ENCODE peak calls at places on chromosomes 11 and 22, in eight cellular contexts. One of them, this sample, is unnamed. For H3K27me3, the result is how much of the 10 kb centered on the place peaks cover.

GRCh38 chr11:4839851-4840549 is 9.0 kb downstream of the OR51S1 start:
- DNase-seq in CD8-positive, alpha-beta T cell: no peak
- DNase-seq in prostate gland: no peak
- DNase-seq in mesenchymal stem cell: no peak
- DNase-seq in tibial nerve: no peak
- DNase-seq in heart left ventricle: no peak
- DNase-seq in left ventricle myocardium inferior: no peak
- DNase-seq in esophagus squamous epithelium: no peak
- DNase-seq in this sample: no peak

GRCh38 chr11:31812392-31813241 is 1.5 kb upstream of the PAX6 start:
- DNase-seq in tibial nerve: no peak
- DNase-seq in CD8-positive, alpha-beta T cell: no peak
- DNase-seq in esophagus squamous epithelium: no peak
- DNase-seq in prostate gland: no peak
- DNase-seq in heart left ventricle: no peak
- DNase-seq in mesenchymal stem cell: peak
- DNase-seq in left ventricle myocardium inferior: no peak
- DNase-seq in this sample: no peak

GRCh38 chr11:95222817-95223216 is 8.2 kb downstream of the SESN3 start:
- DNase-seq in mesenchymal stem cell: no peak
- DNase-seq in left ventricle myocardium inferior: no peak
- DNase-seq in CD8-positive, alpha-beta T cell: no peak
- DNase-seq in esophagus squamous epithelium: no peak
- DNase-seq in prostate gland: no peak
- DNase-seq in heart left ventricle: no peak
- DNase-seq in tibial nerve: no peak
- DNase-seq in this sample: no peak

GRCh38 chr11:90705661-90706060 is 482.8 kb upstream of the CHORDC1 start:
- DNase-seq in CD8-positive, alpha-beta T cell: no peak
- DNase-seq in esophagus squamous epithelium: no peak
- DNase-seq in prostate gland: no peak
- DNase-seq in heart left ventricle: no peak
- DNase-seq in mesenchymal stem cell: no peak
- DNase-seq in tibial nerve: no peak
- DNase-seq in left ventricle myocardium inferior: no peak
- DNase-seq in this sample: no peak

GRCh38 chr11:35135222-35135621 is 3.7 kb upstream of the CD44 start:
- DNase-seq in tibial nerve: no peak
- DNase-seq in heart left ventricle: no peak
- DNase-seq in left ventricle myocardium inferior: no peak
- DNase-seq in mesenchymal stem cell: peak
- DNase-seq in prostate gland: no peak
- DNase-seq in esophagus squamous epithelium: no peak
- DNase-seq in CD8-positive, alpha-beta T cell: no peak
- DNase-seq in this sample: no peak

GRCh38 chr11:18012314-18012905 is 437 bp downstream of the SERGEF start:
- DNase-seq in prostate gland: peak
- DNase-seq in tibial nerve: peak
- DNase-seq in CD8-positive, alpha-beta T cell: no peak
- DNase-seq in heart left ventricle: peak
- DNase-seq in left ventricle myocardium inferior: peak
- DNase-seq in mesenchymal stem cell: peak
- DNase-seq in esophagus squamous epithelium: no peak
- DNase-seq in this sample: no peak

GRCh38 chr11:87926250-87926970 is 248.8 kb downstream of the RAB38 start:
- DNase-seq in left ventricle myocardium inferior: no peak
- DNase-seq in prostate gland: no peak
- DNase-seq in esophagus squamous epithelium: no peak
- DNase-seq in mesenchymal stem cell: peak
- DNase-seq in CD8-positive, alpha-beta T cell: no peak
- DNase-seq in tibial nerve: no peak
- DNase-seq in heart left ventricle: no peak
- DNase-seq in this sample: no peak

GRCh38 chr11:112612283-112612849 is 348.9 kb upstream of the NCAM1 start:
- DNase-seq in prostate gland: no peak
- DNase-seq in left ventricle myocardium inferior: no peak
- DNase-seq in esophagus squamous epithelium: no peak
- DNase-seq in heart left ventricle: no peak
- DNase-seq in CD8-positive, alpha-beta T cell: no peak
- DNase-seq in mesenchymal stem cell: no peak
- DNase-seq in tibial nerve: no peak
- DNase-seq in this sample: no peak

GRCh38 chr11:126053340-126054286 is 9.1 kb downstream of the CDON start:
- DNase-seq in tibial nerve: no peak
- DNase-seq in heart left ventricle: no peak
- DNase-seq in CD8-positive, alpha-beta T cell: no peak
- DNase-seq in mesenchymal stem cell: no peak
- DNase-seq in prostate gland: no peak
- DNase-seq in esophagus squamous epithelium: no peak
- DNase-seq in left ventricle myocardium inferior: no peak
- DNase-seq in this sample: no peak

GRCh38 chr22:45429921-45430775 is 16.7 kb downstream of the RIBC2 start:
- DNase-seq in mesenchymal stem cell: no peak
- DNase-seq in left ventricle myocardium inferior: no peak
- DNase-seq in tibial nerve: no peak
- DNase-seq in CD8-positive, alpha-beta T cell: no peak
- DNase-seq in heart left ventricle: no peak
- DNase-seq in esophagus squamous epithelium: no peak
- DNase-seq in prostate gland: no peak
- DNase-seq in this sample: no peak

GRCh38 chr22:49300951-49301397 is 526.7 kb downstream of the BRD1 start:
- DNase-seq in left ventricle myocardium inferior: no peak
- DNase-seq in esophagus squamous epithelium: no peak
- DNase-seq in mesenchymal stem cell: no peak
- DNase-seq in heart left ventricle: no peak
- DNase-seq in tibial nerve: no peak
- DNase-seq in prostate gland: no peak
- DNase-seq in CD8-positive, alpha-beta T cell: no peak
- DNase-seq in this sample: peak

GRCh38 chr22:26707581-26707980 is 50.2 kb downstream of the MIAT start:
- DNase-seq in CD8-positive, alpha-beta T cell: no peak
- DNase-seq in left ventricle myocardium inferior: no peak
- DNase-seq in prostate gland: no peak
- DNase-seq in heart left ventricle: no peak
- DNase-seq in mesenchymal stem cell: no peak
- DNase-seq in tibial nerve: no peak
- DNase-seq in esophagus squamous epithelium: no peak
- DNase-seq in this sample: no peak

GRCh38 chr22:44638966-44639739 is 62.9 kb upstream of the PRR5 start:
- DNase-seq in tibial nerve: peak
- DNase-seq in CD8-positive, alpha-beta T cell: no peak
- DNase-seq in esophagus squamous epithelium: no peak
- DNase-seq in prostate gland: no peak
- DNase-seq in heart left ventricle: no peak
- DNase-seq in left ventricle myocardium inferior: no peak
- DNase-seq in mesenchymal stem cell: no peak
- DNase-seq in this sample: peak

GRCh38 chr11:28110839-28111235 is 2.6 kb downstream of the METTL15 start:
- DNase-seq in mesenchymal stem cell: peak
- DNase-seq in prostate gland: no peak
- DNase-seq in heart left ventricle: no peak
- DNase-seq in tibial nerve: no peak
- DNase-seq in left ventricle myocardium inferior: no peak
- DNase-seq in CD8-positive, alpha-beta T cell: no peak
- DNase-seq in esophagus squamous epithelium: no peak
- DNase-seq in this sample: no peak

GRCh38 chr22:48898524-48899377 is 928.9 kb downstream of the BRD1 start:
- DNase-seq in left ventricle myocardium inferior: no peak
- DNase-seq in tibial nerve: no peak
- DNase-seq in prostate gland: no peak
- DNase-seq in esophagus squamous epithelium: no peak
- DNase-seq in heart left ventricle: no peak
- DNase-seq in CD8-positive, alpha-beta T cell: no peak
- DNase-seq in mesenchymal stem cell: no peak
- DNase-seq in this sample: no peak

GRCh38 chr11:104999716-105000115 is 23.3 kb downstream of the CASP5 start:
- DNase-seq in CD8-positive, alpha-beta T cell: no peak
- DNase-seq in prostate gland: no peak
- DNase-seq in esophagus squamous epithelium: no peak
- DNase-seq in tibial nerve: no peak
- DNase-seq in heart left ventricle: no peak
- DNase-seq in mesenchymal stem cell: peak
- DNase-seq in left ventricle myocardium inferior: no peak
- DNase-seq in this sample: no peak

GRCh38 chr11:11937957-11938356 is 70.5 kb downstream of the DKK3 start:
- DNase-seq in heart left ventricle: no peak
- DNase-seq in left ventricle myocardium inferior: no peak
- DNase-seq in prostate gland: no peak
- DNase-seq in tibial nerve: no peak
- DNase-seq in esophagus squamous epithelium: no peak
- DNase-seq in mesenchymal stem cell: no peak
- DNase-seq in CD8-positive, alpha-beta T cell: no peak
- DNase-seq in this sample: no peak

GRCh38 chr11:116145187-116145865 is 627.5 kb downstream of the BUD13 start:
- DNase-seq in esophagus squamous epithelium: no peak
- DNase-seq in mesenchymal stem cell: no peak
- DNase-seq in CD8-positive, alpha-beta T cell: no peak
- DNase-seq in prostate gland: no peak
- DNase-seq in tibial nerve: no peak
- DNase-seq in left ventricle myocardium inferior: no peak
- DNase-seq in heart left ventricle: no peak
- DNase-seq in this sample: no peak

DNA sequence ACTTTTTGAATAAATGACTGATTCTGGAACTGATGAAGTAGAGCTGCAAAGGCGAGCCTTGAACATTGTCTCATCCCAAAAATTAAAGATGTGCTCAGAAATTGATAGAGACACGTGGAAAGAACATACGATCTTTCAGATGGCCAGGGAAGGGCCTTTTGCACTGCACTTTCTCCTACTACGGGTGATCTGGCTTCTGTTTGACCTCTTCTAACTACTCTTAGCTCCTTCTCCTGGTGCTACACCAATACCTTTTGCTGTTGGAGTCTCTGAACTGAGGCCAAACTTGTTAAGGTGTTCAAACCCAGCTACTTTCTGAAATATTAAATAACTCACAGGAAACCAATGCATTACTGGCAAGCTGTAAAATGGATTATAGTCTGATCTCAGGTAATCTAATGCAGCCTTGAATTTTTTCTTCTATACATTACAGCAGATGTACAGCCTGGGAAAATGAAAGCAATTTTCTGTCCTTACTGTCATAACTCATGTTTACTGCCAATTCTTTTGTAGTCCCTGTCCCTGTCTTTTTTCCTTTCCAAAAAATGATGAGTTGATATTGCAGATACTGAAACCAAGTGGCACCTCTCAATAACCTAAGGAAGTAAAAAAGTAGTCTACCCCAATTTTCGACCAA is 1086.1 kb upstream of the CNTN5 start:
- DNase-seq in CD8-positive, alpha-beta T cell: no peak
- DNase-seq in prostate gland: no peak
- DNase-seq in esophagus squamous epithelium: no peak
- DNase-seq in heart left ventricle: no peak
- DNase-seq in left ventricle myocardium inferior: no peak
- DNase-seq in mesenchymal stem cell: no peak
- DNase-seq in tibial nerve: no peak
- DNase-seq in this sample: no peak
- H3K27me3 ChIP-seq in CD8-positive, alpha-beta T cell: under half
- H3K27me3 ChIP-seq in prostate gland: under half
- H3K27me3 ChIP-seq in esophagus squamous epithelium: under half
- H3K27me3 ChIP-seq in heart left ventricle: under half
- H3K27me3 ChIP-seq in left ventricle myocardium inferior: under half
- H3K27me3 ChIP-seq in mesenchymal stem cell: under half
- H3K27me3 ChIP-seq in tibial nerve: under half
- H3K27me3 ChIP-seq in this sample: under half

GRCh38 chr11:3010004-3010403 is 17.9 kb upstream of the NAP1L4 start:
- DNase-seq in prostate gland: no peak
- DNase-seq in heart left ventricle: no peak
- DNase-seq in tibial nerve: no peak
- DNase-seq in left ventricle myocardium inferior: no peak
- DNase-seq in esophagus squamous epithelium: no peak
- DNase-seq in CD8-positive, alpha-beta T cell: no peak
- DNase-seq in mesenchymal stem cell: no peak
- DNase-seq in this sample: peak
- H3K27ac ChIP-seq in prostate gland: no peak
- H3K27ac ChIP-seq in heart left ventricle: no peak
- H3K27ac ChIP-seq in tibial nerve: no peak
- H3K27ac ChIP-seq in left ventricle myocardium inferior: no peak
- H3K27ac ChIP-seq in esophagus squamous epithelium: no peak
- H3K27ac ChIP-seq in CD8-positive, alpha-beta T cell: no peak
- H3K27ac ChIP-seq in mesenchymal stem cell: no peak
- H3K27ac ChIP-seq in this sample: no peak

GRCh38 chr11:118322721-118323120 is 18.2 kb downstream of the CD3E start:
- DNase-seq in mesenchymal stem cell: no peak
- DNase-seq in esophagus squamous epithelium: no peak
- DNase-seq in left ventricle myocardium inferior: no peak
- DNase-seq in prostate gland: no peak
- DNase-seq in tibial nerve: no peak
- DNase-seq in CD8-positive, alpha-beta T cell: no peak
- DNase-seq in heart left ventricle: no peak
- DNase-seq in this sample: no peak
- H3K27me3 ChIP-seq in mesenchymal stem cell: under half
- H3K27me3 ChIP-seq in esophagus squamous epithelium: under half
- H3K27me3 ChIP-seq in left ventricle myocardium inferior: under half
- H3K27me3 ChIP-seq in prostate gland: under half
- H3K27me3 ChIP-seq in tibial nerve: under half
- H3K27me3 ChIP-seq in CD8-positive, alpha-beta T cell: under half
- H3K27me3 ChIP-seq in heart left ventricle: under half
- H3K27me3 ChIP-seq in this sample: under half

GRCh38 chr22:25492950-25493790 is 71.3 kb upstream of the GRK3 start:
- DNase-seq in prostate gland: no peak
- DNase-seq in esophagus squamous epithelium: no peak
- DNase-seq in CD8-positive, alpha-beta T cell: no peak
- DNase-seq in heart left ventricle: no peak
- DNase-seq in mesenchymal stem cell: no peak
- DNase-seq in left ventricle myocardium inferior: no peak
- DNase-seq in tibial nerve: no peak
- DNase-seq in this sample: no peak

GRCh38 chr22:25493794-25494193 is 70.7 kb upstream of the GRK3 start:
- DNase-seq in esophagus squamous epithelium: no peak
- DNase-seq in left ventricle myocardium inferior: no peak
- DNase-seq in CD8-positive, alpha-beta T cell: no peak
- DNase-seq in prostate gland: no peak
- DNase-seq in mesenchymal stem cell: no peak
- DNase-seq in heart left ventricle: no peak
- DNase-seq in tibial nerve: no peak
- DNase-seq in this sample: no peak

GRCh38 chr22:25490869-25491268 is 73.6 kb upstream of the GRK3 start:
- DNase-seq in heart left ventricle: no peak
- DNase-seq in prostate gland: no peak
- DNase-seq in left ventricle myocardium inferior: no peak
- DNase-seq in esophagus squamous epithelium: no peak
- DNase-seq in mesenchymal stem cell: no peak
- DNase-seq in CD8-positive, alpha-beta T cell: no peak
- DNase-seq in tibial nerve: no peak
- DNase-seq in this sample: no peak

GRCh38 chr22:25489947-25490346 is 74.5 kb upstream of the GRK3 start:
- DNase-seq in CD8-positive, alpha-beta T cell: no peak
- DNase-seq in mesenchymal stem cell: no peak
- DNase-seq in prostate gland: no peak
- DNase-seq in tibial nerve: no peak
- DNase-seq in esophagus squamous epithelium: no peak
- DNase-seq in left ventricle myocardium inferior: no peak
- DNase-seq in heart left ventricle: no peak
- DNase-seq in this sample: no peak

DNA sequence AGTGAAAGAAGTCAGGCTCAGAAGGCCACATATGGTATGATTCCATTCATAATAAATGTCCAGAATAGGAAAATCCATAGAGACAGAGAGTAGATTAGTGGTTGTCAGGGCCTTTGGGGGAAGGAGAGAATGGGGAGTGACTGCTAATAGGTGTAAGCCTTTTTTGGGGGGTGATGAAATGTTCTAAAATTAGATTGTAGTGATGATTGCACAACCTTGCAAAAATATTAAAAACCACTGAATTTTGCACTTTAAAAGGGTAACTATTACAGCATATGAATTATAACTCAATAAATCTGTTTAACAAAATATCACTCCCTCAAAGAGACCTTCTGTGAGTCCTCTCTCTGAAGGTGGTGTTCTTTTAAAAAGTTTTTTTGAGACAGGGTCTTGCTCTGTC is 72.3 kb upstream of the GRK3 start:
- DNase-seq in CD8-positive, alpha-beta T cell: no peak
- DNase-seq in esophagus squamous epithelium: no peak
- DNase-seq in heart left ventricle: no peak
- DNase-seq in prostate gland: no peak
- DNase-seq in tibial nerve: no peak
- DNase-seq in mesenchymal stem cell: no peak
- DNase-seq in left ventricle myocardium inferior: no peak
- DNase-seq in this sample: no peak
- H3K27ac ChIP-seq in CD8-positive, alpha-beta T cell: no peak
- H3K27ac ChIP-seq in esophagus squamous epithelium: no peak
- H3K27ac ChIP-seq in heart left ventricle: no peak
- H3K27ac ChIP-seq in prostate gland: no peak
- H3K27ac ChIP-seq in tibial nerve: no peak
- H3K27ac ChIP-seq in mesenchymal stem cell: no peak
- H3K27ac ChIP-seq in left ventricle myocardium inferior: no peak
- H3K27ac ChIP-seq in this sample: no peak

This sample was measured in aorta.